ENCODE peak calls at places on chromosomes 7 and 10, in seven cellular contexts. P, E, Q, H, T, S and N are unnamed samples.

GRCh38 chr7:121393005-121393366 is 3.1 kb downstream of the FAM3C start:
- DNase-seq in P (no peak), E (no peak), Q (no peak), H (no peak), T (no peak), S (no peak), N (no peak)

GRCh38 chr10:122344741-122345258 is 29.7 kb upstream of the PLEKHA1 start:
- DNase-seq in P (no peak), E (no peak), Q (no peak), H (no peak), T (no peak), S (no peak), N (no peak)

GRCh38 chr10:99711129-99711719 is 20.7 kb downstream of the COX15 start:
- DNase-seq in P (peak), E (no peak), Q (no peak), H (peak), T (no peak), S (peak), N (no peak)

GRCh38 chr7:45885264-45885882 is 2.9 kb upstream of the IGFBP1 start:
- DNase-seq in P (no peak), E (no peak), Q (peak), H (no peak), T (no peak), S (peak), N (no peak)

GRCh38 chr10:123781956-123782500 is 109.6 kb downstream of the CPXM2 start:
- DNase-seq in P (no peak), E (no peak), Q (no peak), H (no peak), T (no peak), S (peak), N (no peak)

GRCh38 chr7:12297709-12298108 is 86.6 kb downstream of the TMEM106B start:
- DNase-seq in P (no peak), E (no peak), Q (no peak), H (no peak), T (no peak), S (peak), N (no peak)

GRCh38 chr10:12406764-12407400 is 57.5 kb downstream of the CAMK1D start:
- DNase-seq in P (peak), E (no peak), Q (no peak), H (no peak), T (no peak), S (no peak), N (no peak)

GRCh38 chr10:23284674-23285335 is 59.8 kb downstream of the C10orf67 start:
- DNase-seq in P (no peak), E (no peak), Q (no peak), H (no peak), T (no peak), S (no peak), N (no peak)

GRCh38 chr7:129262333-129262732 is 37.5 kb downstream of the AHCYL2 start:
- DNase-seq in P (no peak), E (no peak), Q (no peak), H (no peak), T (no peak), S (no peak), N (no peak)

GRCh38 chr7:21251166-21251806 is 176.6 kb upstream of the SP4 start:
- DNase-seq in P (no peak), E (no peak), Q (peak), H (no peak), T (no peak), S (no peak), N (no peak)

GRCh38 chr10:122154034-122154732 is 116.9 kb upstream of the BTBD16 start:
- DNase-seq in P (no peak), E (no peak), Q (no peak), H (no peak), T (no peak), S (no peak), N (no peak)

GRCh38 chr7:158384746-158385145 is 202.9 kb downstream of the PTPRN2 start:
- DNase-seq in P (no peak), E (no peak), Q (no peak), H (no peak), T (no peak), S (no peak), N (no peak)

GRCh38 chr7:17142831-17143541 is 155.5 kb upstream of the AHR start:
- DNase-seq in P (no peak), E (no peak), Q (no peak), H (no peak), T (no peak), S (no peak), N (no peak)

GRCh38 chr7:33776791-33777190 is 128.5 kb upstream of the BMPER start:
- DNase-seq in P (no peak), E (no peak), Q (no peak), H (peak), T (no peak), S (no peak), N (no peak)

GRCh38 chr10:88851706-88852105 is at the start of gene ANKRD22:
- DNase-seq in P (peak), E (no peak), Q (no peak), H (no peak), T (no peak), S (peak), N (peak)

GRCh38 chr7:115153770-115154468 is 232.0 kb downstream of the MDFIC start:
- DNase-seq in P (no peak), E (no peak), Q (no peak), H (no peak), T (no peak), S (no peak), N (no peak)

GRCh38 chr7:73968511-73968910 is 59.5 kb upstream of the ELN start:
- DNase-seq in P (no peak), E (no peak), Q (no peak), H (no peak), T (no peak), S (no peak), N (peak)

GRCh38 chr10:124321433-124322072 is 97.2 kb downstream of the OAT start:
- DNase-seq in P (no peak), E (peak), Q (peak), H (no peak), T (no peak), S (no peak), N (no peak)

GRCh38 chr10:23432161-23432560 is 6.7 kb upstream of the OTUD1 start:
- DNase-seq in P (no peak), E (no peak), Q (no peak), H (no peak), T (no peak), S (peak), N (no peak)

GRCh38 chr7:57305192-57305748 is 144.7 kb upstream of the ZNF716 start:
- DNase-seq in P (no peak), E (no peak), Q (no peak), H (no peak), T (no peak), S (peak), N (no peak)

GRCh38 chr7:2979276-2979675 is 64.4 kb downstream of the CARD11 start:
- DNase-seq in P (no peak), E (no peak), Q (no peak), H (no peak), T (no peak), S (no peak), N (peak)

GRCh38 chr7:45073843-45074737 is 14.7 kb downstream of the NACAD start:
- DNase-seq in P (no peak), E (no peak), Q (no peak), H (no peak), T (no peak), S (peak), N (no peak)

GRCh38 chr10:45001382-45002148 is 842 bp downstream of the ZNF22 start:
- DNase-seq in P (peak), E (peak), Q (peak), H (no peak), T (no peak), S (peak), N (peak)

GRCh38 chr10:126373137-126373536 is 15.1 kb downstream of the ADAM12 start:
- DNase-seq in P (no peak), E (no peak), Q (no peak), H (peak), T (no peak), S (no peak), N (no peak)

GRCh38 chr7:154912921-154913644 is 89.8 kb downstream of the PAXIP1 start:
- DNase-seq in P (no peak), E (no peak), Q (no peak), H (no peak), T (no peak), S (no peak), N (peak)

GRCh38 chr10:7069706-7070105 is 341.1 kb downstream of the SFMBT2 start:
- DNase-seq in P (no peak), E (no peak), Q (no peak), H (no peak), T (no peak), S (no peak), N (no peak)

GRCh38 chr10:65306201-65306600 is 1619.6 kb upstream of the LRRTM3 start:
- DNase-seq in P (no peak), E (no peak), Q (no peak), H (no peak), T (no peak), S (no peak), N (no peak)

GRCh38 chr10:80357000-80357803 is 621 bp downstream of the DYDC2 start:
- DNase-seq in P (peak), E (no peak), Q (peak), H (no peak), T (no peak), S (no peak), N (no peak)

GRCh38 chr10:90885176-90885575 is 13.4 kb downstream of the RPP30 start:
- DNase-seq in P (no peak), E (no peak), Q (no peak), H (peak), T (no peak), S (no peak), N (no peak)

GRCh38 chr7:110386914-110387313 is 704.0 kb upstream of the LRRN3 start:
- DNase-seq in P (no peak), E (no peak), Q (no peak), H (peak), T (no peak), S (peak), N (no peak)

GRCh38 chr7:33651998-33652397 is 253.3 kb upstream of the BMPER start:
- DNase-seq in P (no peak), E (no peak), Q (no peak), H (no peak), T (no peak), S (no peak), N (no peak)

DNA sequence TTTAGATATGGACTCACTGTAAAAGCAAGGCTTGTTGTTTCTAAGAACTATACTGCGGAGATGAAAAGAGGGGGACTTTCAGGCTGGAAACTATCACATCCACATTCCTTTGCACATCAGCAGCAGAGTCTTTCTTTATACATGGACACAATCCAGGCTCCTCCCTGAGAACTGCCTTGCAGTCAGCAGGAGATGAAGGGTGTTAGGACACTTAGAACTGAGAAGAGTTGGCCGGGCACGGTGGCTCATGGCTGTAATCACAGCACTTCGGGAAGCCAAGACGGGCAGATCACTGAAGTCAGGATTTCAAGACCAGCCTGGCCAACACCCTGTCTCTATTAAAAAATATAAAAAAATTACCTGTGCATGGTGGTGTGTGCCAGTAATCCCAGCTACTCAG is 9.7 kb upstream of the GARS1 start:
- DNase-seq in P (no peak), E (no peak), Q (no peak), H (no peak), T (no peak), S (no peak), N (no peak)
- H3K4me3 ChIP-seq in P (no peak), E (no peak), Q (no peak), H (no peak), T (no peak), S (no peak), N (no peak)

GRCh38 chr7:6394114-6394513 is 53.6 kb downstream of the DAGLB start:
- DNase-seq in P (no peak), E (no peak), Q (no peak), H (no peak), T (no peak), S (no peak), N (no peak)

GRCh38 chr7:6393667-6394056 is 54.1 kb downstream of the DAGLB start:
- DNase-seq in P (no peak), E (no peak), Q (no peak), H (no peak), T (no peak), S (no peak), N (no peak)

GRCh38 chr7:6398943-6399342 is 48.8 kb downstream of the DAGLB start:
- DNase-seq in P (peak), E (no peak), Q (no peak), H (no peak), T (no peak), S (peak), N (no peak)

GRCh38 chr7:6392712-6393666 is 54.8 kb downstream of the DAGLB start:
- DNase-seq in P (peak), E (peak), Q (no peak), H (no peak), T (peak), S (peak), N (peak)

DNA sequence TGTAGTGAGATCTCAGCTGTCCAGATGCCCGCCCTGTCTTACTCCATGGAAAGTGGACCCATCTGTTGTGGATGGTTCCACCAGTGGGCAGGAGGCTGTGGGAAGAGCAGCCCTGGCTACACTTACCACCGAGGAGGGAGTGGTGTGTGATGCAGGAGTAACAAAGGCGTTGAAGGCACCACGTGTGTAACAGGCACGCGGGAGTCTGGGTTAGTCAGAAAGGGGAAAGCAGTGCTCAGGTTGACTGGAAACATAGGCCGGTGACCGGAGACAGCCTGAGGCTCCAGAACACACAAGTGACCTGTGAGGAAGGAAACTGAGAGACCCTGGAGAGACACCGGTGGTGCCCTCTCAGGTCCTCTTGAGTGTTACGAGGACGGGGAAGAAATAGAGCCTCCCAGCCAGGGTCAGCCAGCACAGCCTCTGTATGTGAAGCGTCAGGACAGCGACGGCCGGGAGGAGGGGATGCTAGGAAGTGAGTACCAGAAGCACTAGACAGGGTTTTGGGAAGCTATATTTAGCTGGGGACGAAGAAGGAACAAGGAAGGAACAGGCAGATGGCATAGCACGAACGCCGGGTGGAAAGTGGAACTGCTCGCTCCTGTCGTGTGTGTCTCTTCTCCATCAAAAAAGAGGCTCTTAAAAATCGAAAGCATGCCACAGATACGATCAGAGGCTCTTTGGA is 51.7 kb downstream of the DAGLB start:
- DNase-seq in P (no peak), E (no peak), Q (no peak), H (no peak), T (no peak), S (no peak), N (no peak)
- H3K27ac ChIP-seq in P (peak), E (peak), Q (no peak), H (peak), T (no peak), S (peak), N (no peak)

GRCh38 chr10:29734980-29735627 is 100.3 kb upstream of the SVIL start:
- DNase-seq in P (peak), E (peak), Q (peak), H (no peak), T (no peak), S (peak), N (peak)

GRCh38 chr10:29737209-29737565 is 102.4 kb upstream of the SVIL start:
- DNase-seq in P (no peak), E (no peak), Q (no peak), H (no peak), T (no peak), S (no peak), N (peak)

GRCh38 chr10:29736325-29737208 is 101.8 kb upstream of the SVIL start:
- DNase-seq in P (peak), E (peak), Q (peak), H (no peak), T (no peak), S (peak), N (peak)

GRCh38 chr10:29734640-29734979 is 99.8 kb upstream of the SVIL start:
- DNase-seq in P (peak), E (no peak), Q (no peak), H (no peak), T (no peak), S (no peak), N (no peak)

GRCh38 chr10:29735628-29736324 is 101.0 kb upstream of the SVIL start:
- DNase-seq in P (peak), E (peak), Q (peak), H (no peak), T (peak), S (peak), N (peak)
- TF ChIP-seq CTCF in P (peak), E (peak), Q (peak), H (peak), T (peak), S (peak), N (peak)

DNA sequence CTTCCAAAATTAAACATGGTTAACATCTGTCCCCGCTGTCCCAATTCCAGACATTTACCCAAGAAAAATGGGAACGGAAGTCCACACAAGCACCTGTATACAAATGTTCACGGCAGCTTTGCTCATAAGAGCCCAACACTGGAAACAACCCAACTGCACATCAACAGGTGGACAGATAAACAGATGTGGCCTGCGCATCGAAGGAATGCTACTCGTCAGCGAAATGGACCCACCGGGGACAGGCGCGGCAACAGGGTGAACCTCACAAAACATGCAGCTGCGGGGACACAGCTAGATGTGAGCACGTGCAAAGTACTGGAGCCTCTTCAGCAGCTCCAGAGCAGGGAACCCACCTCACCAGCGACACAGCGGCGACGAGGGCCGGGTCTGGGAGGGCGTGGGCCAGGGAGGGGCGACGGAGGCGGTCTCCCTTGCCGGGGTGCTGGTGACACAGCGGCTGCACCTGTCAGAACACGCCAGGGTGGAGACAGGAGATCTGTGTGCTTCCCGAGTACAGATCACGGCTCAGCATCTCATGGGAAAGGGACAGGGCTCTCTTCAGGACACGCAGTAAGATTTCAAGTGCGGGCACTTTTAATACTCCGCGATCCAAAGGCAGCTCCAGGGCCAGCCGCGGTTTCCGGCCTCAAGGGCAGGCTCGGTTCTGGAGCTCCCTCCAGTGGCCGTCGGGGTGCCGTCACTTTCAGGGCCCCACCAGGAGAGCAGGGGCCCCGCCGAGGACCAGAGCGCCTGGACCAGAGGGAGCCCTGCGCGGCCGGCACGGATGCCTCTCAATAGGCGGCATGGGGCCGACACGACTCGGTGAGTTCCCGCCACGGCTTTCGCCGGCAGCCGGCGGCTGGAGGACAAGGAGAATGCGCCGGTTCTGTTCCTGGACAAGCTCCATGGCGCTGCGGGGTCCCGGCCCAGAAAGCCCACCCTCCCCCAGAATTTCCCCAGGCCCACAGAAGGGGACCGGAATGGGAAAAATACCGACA is 21.2 kb downstream of the GPR146 start:
- DNase-seq in P (peak), E (peak), Q (peak), H (no peak), T (peak), S (peak), N (peak)
- H3K4me3 ChIP-seq in P (no peak), E (no peak), Q (no peak), H (no peak), T (peak), S (no peak), N (no peak)